ENCODE peak calls at places on chromosome 13, in four cellular contexts. G, M, U and T are unnamed samples.

GRCh38 chr13:50358221-50358620 is 343.0 kb downstream of the KCNRG start:
- DNase-seq in G (no peak), M (no peak), U (no peak), T (no peak)

GRCh38 chr13:32443111-32443510 is 15.2 kb upstream of the N4BP2L1 start:
- DNase-seq in G (peak), M (no peak), U (no peak), T (no peak)

GRCh38 chr13:32878172-32878571 is 138.1 kb upstream of the KL start:
- DNase-seq in G (peak), M (no peak), U (no peak), T (no peak)

GRCh38 chr13:23506071-23506820 is 64.0 kb upstream of the TNFRSF19 start:
- DNase-seq in G (no peak), M (no peak), U (no peak), T (no peak)

GRCh38 chr13:47415048-47415447 is 518.2 kb upstream of the HTR2A start:
- DNase-seq in G (no peak), M (no peak), U (no peak), T (no peak)

GRCh38 chr13:38826182-38826813 is 139.4 kb downstream of the FREM2 start:
- DNase-seq in G (no peak), M (no peak), U (no peak), T (no peak)

GRCh38 chr13:40096357-40096911 is 441.0 kb downstream of the COG6 start:
- DNase-seq in G (no peak), M (no peak), U (no peak), T (no peak)

GRCh38 chr13:45564108-45564507 is 51.4 kb downstream of the ERICH6B start:
- DNase-seq in G (no peak), M (no peak), U (no peak), T (no peak)

GRCh38 chr13:93472296-93472695 is 245.7 kb downstream of the GPC6 start:
- DNase-seq in G (no peak), M (no peak), U (no peak), T (no peak)

GRCh38 chr13:98693756-98694155 is 58.7 kb downstream of the SLC15A1 start:
- DNase-seq in G (no peak), M (no peak), U (no peak), T (no peak)

GRCh38 chr13:25169356-25169755 is 2.7 kb downstream of the AMER2 start:
- DNase-seq in G (no peak), M (no peak), U (no peak), T (no peak)

GRCh38 chr13:66210677-66211076 is 1019.5 kb downstream of the PCDH9 start:
- DNase-seq in G (no peak), M (no peak), U (peak), T (no peak)

GRCh38 chr13:89363144-89363543 is 1692.0 kb downstream of the SLITRK5 start:
- DNase-seq in G (no peak), M (no peak), U (no peak), T (no peak)

GRCh38 chr13:76829572-76830327 is 56.5 kb downstream of the KCTD12 start:
- DNase-seq in G (no peak), M (no peak), U (no peak), T (no peak)

GRCh38 chr13:28548872-28549271 is 53.9 kb upstream of the FLT1 start:
- DNase-seq in G (no peak), M (no peak), U (no peak), T (no peak)

GRCh38 chr13:114167445-114167844 is 11.6 kb upstream of the CFAP97D2 start:
- DNase-seq in G (no peak), M (no peak), U (no peak), T (no peak)

GRCh38 chr13:60520902-60521563 is 124.0 kb downstream of the TDRD3 start:
- DNase-seq in G (no peak), M (no peak), U (no peak), T (no peak)

GRCh38 chr13:39347926-39348901 is 254.8 kb downstream of the LHFPL6 start:
- DNase-seq in G (no peak), M (no peak), U (no peak), T (no peak)

GRCh38 chr13:106521101-106521799 is 14.2 kb downstream of the EFNB2 start:
- DNase-seq in G (peak), M (no peak), U (no peak), T (no peak)